ENCODE peak calls at places on chromosome 1, in five cellular contexts. One of them, this sample, is unnamed.

GRCh38 chr1:7922301-7922700 is 18.3 kb downstream of the TNFRSF9 start:
- DNase-seq in activated CD4-positive, CD25-positive, alpha-beta regulatory T cell: no peak
- DNase-seq in HEK293T: no peak
- DNase-seq in transverse colon: no peak
- DNase-seq in activated T-cell treated with anti-CD3 and anti-CD28 coated beads for 4 hours: no peak
- DNase-seq in this sample: no peak

GRCh38 chr1:229690662-229691061 is 64.6 kb downstream of the URB2 start:
- DNase-seq in activated CD4-positive, CD25-positive, alpha-beta regulatory T cell: no peak
- DNase-seq in HEK293T: peak
- DNase-seq in transverse colon: no peak
- DNase-seq in activated T-cell treated with anti-CD3 and anti-CD28 coated beads for 4 hours: no peak
- DNase-seq in this sample: no peak

GRCh38 chr1:38031513-38031866 is 15.1 kb downstream of the POU3F1 start:
- DNase-seq in activated CD4-positive, CD25-positive, alpha-beta regulatory T cell: no peak
- DNase-seq in HEK293T: no peak
- DNase-seq in transverse colon: no peak
- DNase-seq in activated T-cell treated with anti-CD3 and anti-CD28 coated beads for 4 hours: no peak
- DNase-seq in this sample: no peak

GRCh38 chr1:243792401-243792800 is 57.6 kb downstream of the AKT3 start:
- DNase-seq in activated CD4-positive, CD25-positive, alpha-beta regulatory T cell: no peak
- DNase-seq in HEK293T: no peak
- DNase-seq in transverse colon: no peak
- DNase-seq in activated T-cell treated with anti-CD3 and anti-CD28 coated beads for 4 hours: no peak
- DNase-seq in this sample: no peak

GRCh38 chr1:30283199-30283962 is 440.0 kb downstream of the MATN1 start:
- DNase-seq in activated CD4-positive, CD25-positive, alpha-beta regulatory T cell: no peak
- DNase-seq in HEK293T: no peak
- DNase-seq in transverse colon: no peak
- DNase-seq in activated T-cell treated with anti-CD3 and anti-CD28 coated beads for 4 hours: no peak
- DNase-seq in this sample: no peak

GRCh38 chr1:172002725-172003345 is 161.5 kb downstream of the DNM3 start:
- DNase-seq in activated CD4-positive, CD25-positive, alpha-beta regulatory T cell: no peak
- DNase-seq in HEK293T: peak
- DNase-seq in transverse colon: peak
- DNase-seq in activated T-cell treated with anti-CD3 and anti-CD28 coated beads for 4 hours: no peak
- DNase-seq in this sample: no peak

GRCh38 chr1:164559342-164560070 is 522 bp downstream of the PBX1 start:
- DNase-seq in activated CD4-positive, CD25-positive, alpha-beta regulatory T cell: no peak
- DNase-seq in HEK293T: no peak
- DNase-seq in transverse colon: peak
- DNase-seq in activated T-cell treated with anti-CD3 and anti-CD28 coated beads for 4 hours: no peak
- DNase-seq in this sample: no peak

GRCh38 chr1:32818804-32819541 is 1.5 kb downstream of the S100PBP start:
- DNase-seq in activated CD4-positive, CD25-positive, alpha-beta regulatory T cell: no peak
- DNase-seq in HEK293T: no peak
- DNase-seq in transverse colon: peak
- DNase-seq in activated T-cell treated with anti-CD3 and anti-CD28 coated beads for 4 hours: no peak
- DNase-seq in this sample: no peak

GRCh38 chr1:183052861-183053260 is 29.6 kb downstream of the LAMC1 start:
- DNase-seq in activated CD4-positive, CD25-positive, alpha-beta regulatory T cell: no peak
- DNase-seq in HEK293T: no peak
- DNase-seq in transverse colon: no peak
- DNase-seq in activated T-cell treated with anti-CD3 and anti-CD28 coated beads for 4 hours: no peak
- DNase-seq in this sample: no peak